ENCODE peak calls at places on chromosomes 3 and 15, in nine cellular contexts. D is transverse colon, C is spleen, G is HepG2, M is HCT116, T is vagina, K is stomach, E is breast epithelium, Y is Panc1. B is an unnamed sample.

GRCh38 chr3:139916271-139916670 is 18.7 kb upstream of the CLSTN2 start:
- DNase-seq in D (no peak), C (no peak), G (no peak), M (no peak), T (no peak), K (no peak), E (no peak), Y (no peak), B (no peak)

GRCh38 chr15:41564286-41564959 is 5.4 kb downstream of the TYRO3 start:
- DNase-seq in D (no peak), C (peak; percentile 76), G (peak; percentile 78), M (no peak), T (no peak), K (no peak), E (no peak), Y (no peak), B (no peak)

GRCh38 chr15:89693696-89694095 is 3.1 kb downstream of the WDR93 start:
- DNase-seq in D (no peak), C (no peak), G (no peak), M (no peak), T (no peak), K (no peak), E (no peak), Y (no peak), B (no peak)

GRCh38 chr3:5213574-5213966 is 26.1 kb downstream of the EDEM1 start:
- DNase-seq in D (no peak), C (no peak), G (no peak), M (no peak), T (no peak), K (no peak), E (no peak), Y (no peak), B (no peak)

GRCh38 chr15:55267401-55268053 is 22.1 kb downstream of the RAB27A start:
- DNase-seq in D (peak; percentile 69), C (peak; percentile 95), G (no peak), M (no peak), T (no peak), K (peak; percentile 50), E (no peak), Y (no peak), B (no peak)

GRCh38 chr15:90059208-90059985 is 42.9 kb downstream of the IDH2 start:
- DNase-seq in D (peak; percentile 88), C (peak; percentile 98), G (peak; percentile 31), M (no peak), T (no peak), K (peak; percentile 73), E (peak; percentile 59), Y (no peak), B (no peak)

GRCh38 chr3:124770341-124771082 is 40.3 kb downstream of the UMPS start:
- DNase-seq in D (no peak), C (peak; percentile 68), G (no peak), M (no peak), T (no peak), K (no peak), E (no peak), Y (no peak), B (no peak)

GRCh38 chr3:153881201-153881600 is 240.0 kb upstream of the ARHGEF26 start:
- DNase-seq in D (no peak), C (no peak), G (no peak), M (no peak), T (no peak), K (no peak), E (no peak), Y (peak; percentile 20), B (no peak)

GRCh38 chr15:59185725-59186124 is 20.9 kb upstream of the LDHAL6B start:
- DNase-seq in D (no peak), C (no peak), G (no peak), M (no peak), T (no peak), K (no peak), E (no peak), Y (no peak), B (no peak)

GRCh38 chr15:70048196-70048565 is 49.5 kb downstream of the TLE3 start:
- DNase-seq in D (no peak), C (peak; percentile 57), G (no peak), M (no peak), T (no peak), K (no peak), E (no peak), Y (no peak), B (no peak)

GRCh38 chr3:100641471-100642032 is 32.2 kb downstream of the ADGRG7 start:
- DNase-seq in D (no peak), C (no peak), G (no peak), M (no peak), T (no peak), K (no peak), E (no peak), Y (no peak), B (no peak)

GRCh38 chr3:119427669-119428068 is 35.7 kb downstream of the TMEM39A start:
- DNase-seq in D (no peak), C (no peak), G (no peak), M (no peak), T (no peak), K (no peak), E (no peak), Y (no peak), B (no peak)

GRCh38 chr3:149605902-149606301 is 51.9 kb downstream of the WWTR1 start:
- DNase-seq in D (no peak), C (no peak), G (no peak), M (no peak), T (no peak), K (no peak), E (no peak), Y (no peak), B (no peak)

GRCh38 chr3:79016587-79017380 is 751.0 kb downstream of the ROBO1 start:
- DNase-seq in D (no peak), C (no peak), G (no peak), M (no peak), T (no peak), K (no peak), E (no peak), Y (no peak), B (no peak)

GRCh38 chr3:79012530-79012913 is 755.3 kb downstream of the ROBO1 start:
- DNase-seq in D (no peak), C (no peak), G (no peak), M (no peak), T (no peak), K (no peak), E (no peak), Y (no peak), B (no peak)

GRCh38 chr3:79015854-79016253 is 751.9 kb downstream of the ROBO1 start:
- DNase-seq in D (no peak), C (no peak), G (no peak), M (no peak), T (no peak), K (no peak), E (no peak), Y (no peak), B (no peak)

GRCh38 chr3:79012946-79013362 is 754.8 kb downstream of the ROBO1 start:
- DNase-seq in D (no peak), C (no peak), G (no peak), M (no peak), T (no peak), K (no peak), E (no peak), Y (no peak), B (no peak)

DNA sequence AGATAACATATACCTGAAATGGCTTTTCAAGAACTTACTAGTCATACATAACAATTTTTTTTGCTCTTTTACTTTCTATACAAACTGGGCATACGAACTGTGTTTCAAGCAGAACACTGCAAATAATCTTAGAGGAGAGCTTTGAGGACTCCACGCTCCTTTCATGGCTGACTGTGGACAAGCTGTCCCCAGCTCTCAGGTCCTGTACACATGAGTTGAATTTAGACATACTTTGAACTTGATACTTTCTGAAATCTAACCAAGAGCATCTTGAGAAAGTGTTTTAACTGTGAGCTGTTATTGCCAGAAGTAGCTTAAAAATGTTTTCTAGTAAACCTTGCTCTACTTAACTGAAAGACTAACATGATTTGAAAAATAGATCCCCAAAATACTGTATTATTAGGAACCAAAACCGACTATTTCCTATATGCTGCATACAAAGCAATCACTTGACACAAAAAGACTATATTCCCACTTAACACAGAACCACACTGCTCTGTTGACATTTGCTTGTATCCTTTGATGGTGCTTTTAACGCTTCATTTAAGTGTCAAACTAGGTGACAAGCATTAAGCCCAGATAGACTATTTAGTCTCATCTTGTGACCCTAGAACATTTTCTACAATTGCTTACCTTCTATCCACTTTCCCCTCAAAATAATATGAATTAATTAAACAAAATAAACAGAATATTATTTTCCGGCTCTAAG is 755.8 kb downstream of the ROBO1 start:
- DNase-seq in D (no peak), C (no peak), G (no peak), M (no peak), T (no peak), K (no peak), E (no peak), Y (no peak), B (no peak)
- H3K4me3 ChIP-seq in D (no peak overlapping the region), C (no peak overlapping the region), G (no peak overlapping the region), M (no peak overlapping the region), T (no peak overlapping the region), K (no peak overlapping the region), E (no peak overlapping the region), Y (no peak overlapping the region), B (no peak overlapping the region)

GRCh38 chr3:40780341-40780800 is 255.6 kb downstream of the ZNF621 start:
- DNase-seq in D (peak; percentile 23), C (no peak), G (peak; percentile 46), M (no peak), T (no peak), K (peak; percentile 70), E (peak; percentile 94), Y (no peak), B (no peak)
- TF ChIP-seq POLR2AphosphoS5 in D (no peak), C (peak; percentile 10), G (no peak), M (no peak), T (peak; percentile 53), K (no peak), E (no peak), Y (no peak), B (no peak)

GRCh38 chr3:13620776-13621365 is 71.9 kb downstream of the FBLN2 start:
- DNase-seq in D (no peak), C (peak; percentile 42), G (no peak), M (no peak), T (no peak), K (no peak), E (no peak), Y (no peak), B (no peak)
- H3K4me3 ChIP-seq in D (no peak overlapping the region), C (no peak overlapping the region), G (no peak overlapping the region), M (no peak overlapping the region), T (no peak overlapping the region), K (no peak overlapping the region), E (no peak overlapping the region), Y (no peak overlapping the region), B (no peak overlapping the region)

GRCh38 chr3:112640864-112641751 is at the start of gene CCDC80:
- DNase-seq in D (no peak), C (no peak), G (no peak), M (peak; percentile 59), T (no peak), K (no peak), E (no peak), Y (no peak), B (no peak)
- TF ChIP-seq POLR2AphosphoS5 in D (peak; percentile 88), C (no peak), G (no peak), M (peak; percentile 75), T (peak; percentile 61), K (peak; percentile 81), E (no peak), Y (peak; percentile 20), B (peak; percentile 88)

GRCh38 chr3:69236808-69237707 is 114.7 kb upstream of the LMOD3 start:
- DNase-seq in D (peak; percentile 32), C (no peak), G (no peak), M (no peak), T (no peak), K (no peak), E (no peak), Y (no peak), B (no peak)
- H3K4me3 ChIP-seq in D (peak overlapping the region; percentile 29), C (no peak overlapping the region), G (no peak overlapping the region), M (peak overlapping the region; percentile 38), T (peak overlapping the region; percentile 4), K (peak overlapping the region; percentile 11), E (peak overlapping the region; percentile 30), Y (no peak overlapping the region), B (no peak overlapping the region)

B was measured in SK-N-MC.